ENCODE peak calls at places on chromosomes 6 and 20, in six cellular contexts. One of them, this sample, is unnamed.

GRCh38 chr6:170032197-170032596 is 258.7 kb downstream of the DLL1 start:
- DNase-seq in fibroblast of lung: no peak
- DNase-seq in Panc1: no peak
- DNase-seq in BE2C: peak; percentile 1
- DNase-seq in cardiac muscle cell: no peak
- DNase-seq in stomach: peak; percentile 22
- DNase-seq in this sample: peak; percentile 51

GRCh38 chr20:36277546-36277945 is 28.6 kb upstream of the DLGAP4 start:
- DNase-seq in fibroblast of lung: no peak
- DNase-seq in Panc1: no peak
- DNase-seq in BE2C: no peak
- DNase-seq in cardiac muscle cell: no peak
- DNase-seq in stomach: no peak
- DNase-seq in this sample: no peak

GRCh38 chr6:36673882-36674281 is 4.6 kb upstream of the CDKN1A start:
- DNase-seq in fibroblast of lung: no peak
- DNase-seq in Panc1: no peak
- DNase-seq in BE2C: no peak
- DNase-seq in cardiac muscle cell: no peak
- DNase-seq in stomach: no peak
- DNase-seq in this sample: no peak

GRCh38 chr6:70412797-70413113 is 553 bp upstream of the FAM135A start:
- DNase-seq in fibroblast of lung: no peak
- DNase-seq in Panc1: no peak
- DNase-seq in BE2C: no peak
- DNase-seq in cardiac muscle cell: no peak
- DNase-seq in stomach: no peak
- DNase-seq in this sample: no peak

GRCh38 chr6:47603995-47604394 is 94.4 kb upstream of the ADGRF4 start:
- DNase-seq in fibroblast of lung: peak; percentile 10
- DNase-seq in Panc1: no peak
- DNase-seq in BE2C: no peak
- DNase-seq in cardiac muscle cell: peak; percentile 22
- DNase-seq in stomach: no peak
- DNase-seq in this sample: no peak

GRCh38 chr20:51533291-51534172 is 9.0 kb downstream of the NFATC2 start:
- DNase-seq in fibroblast of lung: no peak
- DNase-seq in Panc1: peak; percentile 22
- DNase-seq in BE2C: no peak
- DNase-seq in cardiac muscle cell: no peak
- DNase-seq in stomach: no peak
- DNase-seq in this sample: no peak

GRCh38 chr6:84428300-84428907 is 201.0 kb upstream of the CEP162 start:
- DNase-seq in fibroblast of lung: peak; percentile 71
- DNase-seq in Panc1: peak; percentile 28
- DNase-seq in BE2C: peak; percentile 65
- DNase-seq in cardiac muscle cell: peak; percentile 81
- DNase-seq in stomach: peak; percentile 38
- DNase-seq in this sample: peak; percentile 69

GRCh38 chr20:64232794-64233193 is 22.8 kb upstream of the PCMTD2 start:
- DNase-seq in fibroblast of lung: no peak
- DNase-seq in Panc1: no peak
- DNase-seq in BE2C: no peak
- DNase-seq in cardiac muscle cell: no peak
- DNase-seq in stomach: no peak
- DNase-seq in this sample: no peak

GRCh38 chr20:64065973-64066341 is 3.0 kb downstream of the TCEA2 start:
- DNase-seq in fibroblast of lung: peak; percentile 76
- DNase-seq in Panc1: peak; percentile 53
- DNase-seq in BE2C: no peak
- DNase-seq in cardiac muscle cell: peak; percentile 78
- DNase-seq in stomach: no peak
- DNase-seq in this sample: no peak

GRCh38 chr6:30107756-30108155 is 5.1 kb downstream of the TRIM31 start:
- DNase-seq in fibroblast of lung: no peak
- DNase-seq in Panc1: no peak
- DNase-seq in BE2C: no peak
- DNase-seq in cardiac muscle cell: no peak
- DNase-seq in stomach: no peak
- DNase-seq in this sample: no peak

GRCh38 chr6:39301606-39302005 is 12.6 kb downstream of the KCNK17 start:
- DNase-seq in fibroblast of lung: no peak
- DNase-seq in Panc1: no peak
- DNase-seq in BE2C: peak; percentile 48
- DNase-seq in cardiac muscle cell: no peak
- DNase-seq in stomach: no peak
- DNase-seq in this sample: no peak

GRCh38 chr6:93423542-93423941 is 4.2 kb upstream of the EPHA7 start:
- DNase-seq in fibroblast of lung: peak; percentile 57
- DNase-seq in Panc1: no peak
- DNase-seq in BE2C: peak; percentile 82
- DNase-seq in cardiac muscle cell: peak; percentile 49
- DNase-seq in stomach: no peak
- DNase-seq in this sample: no peak

GRCh38 chr6:149941583-149942460 is at the start of gene ULBP2:
- DNase-seq in fibroblast of lung: peak; percentile 91
- DNase-seq in Panc1: no peak
- DNase-seq in BE2C: peak; percentile 85
- DNase-seq in cardiac muscle cell: peak; percentile 96
- DNase-seq in stomach: peak; percentile 71
- DNase-seq in this sample: peak; percentile 86

GRCh38 chr20:20466341-20466879 is 98.5 kb downstream of the INSM1 start:
- DNase-seq in fibroblast of lung: peak; percentile 81
- DNase-seq in Panc1: no peak
- DNase-seq in BE2C: peak; percentile 76
- DNase-seq in cardiac muscle cell: peak; percentile 92
- DNase-seq in stomach: no peak
- DNase-seq in this sample: no peak

GRCh38 chr20:53547664-53548239 is 45.9 kb downstream of the ZNF217 start:
- DNase-seq in fibroblast of lung: peak; percentile 85
- DNase-seq in Panc1: peak; percentile 45
- DNase-seq in BE2C: peak; percentile 51
- DNase-seq in cardiac muscle cell: peak; percentile 83
- DNase-seq in stomach: peak; percentile 33
- DNase-seq in this sample: no peak

GRCh38 chr6:56764081-56764566 is 121.4 kb upstream of the DST start:
- DNase-seq in fibroblast of lung: peak; percentile 63
- DNase-seq in Panc1: no peak
- DNase-seq in BE2C: peak; percentile 20
- DNase-seq in cardiac muscle cell: peak; percentile 63
- DNase-seq in stomach: no peak
- DNase-seq in this sample: no peak

GRCh38 chr20:63310265-63310971 is 17.4 kb downstream of the COL20A1 start:
- DNase-seq in fibroblast of lung: peak; percentile 22
- DNase-seq in Panc1: no peak
- DNase-seq in BE2C: no peak
- DNase-seq in cardiac muscle cell: no peak
- DNase-seq in stomach: no peak
- DNase-seq in this sample: no peak

GRCh38 chr20:36481380-36482043 is 59.8 kb upstream of the MYL9 start:
- DNase-seq in fibroblast of lung: no peak
- DNase-seq in Panc1: no peak
- DNase-seq in BE2C: no peak
- DNase-seq in cardiac muscle cell: no peak
- DNase-seq in stomach: no peak
- DNase-seq in this sample: no peak

GRCh38 chr6:123551939-123552707 is 84.6 kb downstream of the TRDN start:
- DNase-seq in fibroblast of lung: no peak
- DNase-seq in Panc1: no peak
- DNase-seq in BE2C: no peak
- DNase-seq in cardiac muscle cell: peak; percentile 2
- DNase-seq in stomach: no peak
- DNase-seq in this sample: no peak

GRCh38 chr20:2114560-2114959 is 12.9 kb downstream of the STK35 start:
- DNase-seq in fibroblast of lung: no peak
- DNase-seq in Panc1: no peak
- DNase-seq in BE2C: no peak
- DNase-seq in cardiac muscle cell: no peak
- DNase-seq in stomach: no peak
- DNase-seq in this sample: no peak

GRCh38 chr20:2112910-2113309 is 11.3 kb downstream of the STK35 start:
- DNase-seq in fibroblast of lung: no peak
- DNase-seq in Panc1: no peak
- DNase-seq in BE2C: no peak
- DNase-seq in cardiac muscle cell: no peak
- DNase-seq in stomach: no peak
- DNase-seq in this sample: no peak

GRCh38 chr20:2116170-2116940 is 14.7 kb downstream of the STK35 start:
- DNase-seq in fibroblast of lung: no peak
- DNase-seq in Panc1: no peak
- DNase-seq in BE2C: no peak
- DNase-seq in cardiac muscle cell: no peak
- DNase-seq in stomach: no peak
- DNase-seq in this sample: no peak

GRCh38 chr20:2114106-2114505 is 12.5 kb downstream of the STK35 start:
- DNase-seq in fibroblast of lung: no peak
- DNase-seq in Panc1: no peak
- DNase-seq in BE2C: no peak
- DNase-seq in cardiac muscle cell: no peak
- DNase-seq in stomach: no peak
- DNase-seq in this sample: no peak

DNA sequence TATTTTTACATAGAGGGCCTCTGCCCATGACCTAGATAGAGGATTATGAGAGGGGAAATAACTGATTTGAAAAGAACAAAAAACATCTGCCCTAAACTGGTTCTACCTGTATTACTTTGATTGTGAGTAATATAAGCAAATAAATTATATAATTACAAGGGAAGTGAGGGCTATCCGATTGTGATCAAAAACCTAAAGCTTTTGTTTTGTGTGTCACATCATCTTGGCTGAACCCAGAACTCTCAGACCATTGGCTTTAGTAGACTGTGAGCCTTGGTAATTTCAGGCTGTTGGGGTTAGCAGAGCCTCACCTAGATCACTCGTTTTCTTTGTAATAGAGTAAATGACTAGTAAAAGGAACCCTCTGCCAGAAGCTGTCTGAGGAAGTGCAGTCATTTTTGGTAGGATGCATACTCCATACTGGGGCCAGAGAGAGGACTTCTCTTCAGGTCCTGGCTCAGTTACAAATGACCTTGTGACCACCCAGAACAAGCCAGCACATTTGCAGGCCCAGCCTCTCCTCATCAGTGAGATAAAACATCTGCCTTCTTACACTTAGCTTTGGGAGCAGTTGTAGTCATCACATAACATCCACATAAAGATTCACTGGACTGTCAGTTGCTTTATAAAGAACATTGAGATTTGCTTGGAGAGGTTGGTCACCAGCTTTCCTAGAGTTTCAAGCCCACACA is 13.5 kb downstream of the STK35 start:
- DNase-seq in fibroblast of lung: peak; percentile 91
- DNase-seq in Panc1: no peak
- DNase-seq in BE2C: no peak
- DNase-seq in cardiac muscle cell: peak; percentile 76
- DNase-seq in stomach: no peak
- DNase-seq in this sample: peak; percentile 31
- H3K4me1 ChIP-seq in fibroblast of lung: no peaks in the 10 kb centered on the region
- H3K4me1 ChIP-seq in Panc1: no peaks in the 10 kb centered on the region
- H3K4me1 ChIP-seq in BE2C: no peaks in the 10 kb centered on the region
- H3K4me1 ChIP-seq in cardiac muscle cell: no peaks in the 10 kb centered on the region
- H3K4me1 ChIP-seq in stomach: peaks cover 78% of the 10 kb centered on the region
- H3K4me1 ChIP-seq in this sample: no peaks in the 10 kb centered on the region

DNA sequence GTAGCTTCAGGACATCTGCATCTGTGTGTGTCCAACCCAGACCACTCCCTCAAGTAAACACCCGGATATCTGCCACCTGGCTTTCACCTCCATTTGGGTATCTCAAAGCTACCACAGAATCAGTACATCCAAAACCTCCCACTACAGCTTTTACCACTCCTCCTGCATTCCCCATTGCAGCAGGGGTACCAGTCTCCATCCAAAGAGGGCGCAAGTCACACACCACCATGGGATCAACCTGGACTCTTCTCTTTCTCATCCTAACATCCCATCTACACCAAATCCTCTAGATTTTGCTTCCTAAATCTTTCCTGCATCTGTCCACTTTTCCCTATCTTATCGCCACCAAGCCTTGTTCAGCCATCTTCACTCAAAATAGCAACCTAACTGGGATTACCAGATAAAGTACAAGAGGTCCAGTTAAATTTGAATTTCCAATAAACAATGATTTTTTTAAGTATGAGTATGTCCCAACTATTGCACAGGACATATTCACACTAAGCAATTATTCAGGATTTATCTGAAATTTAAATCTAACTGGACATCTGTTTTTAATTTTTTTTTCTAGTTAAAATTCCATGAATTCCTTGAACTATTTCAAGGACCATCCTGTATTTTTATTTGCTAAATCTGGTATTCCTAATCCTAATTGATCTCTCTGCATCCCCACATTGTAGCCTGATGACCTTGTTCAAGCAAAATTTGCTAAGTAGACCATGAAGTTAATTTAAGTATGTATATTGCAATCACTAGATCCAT is 164.3 kb upstream of the MLN start:
- DNase-seq in fibroblast of lung: no peak
- DNase-seq in Panc1: no peak
- DNase-seq in BE2C: peak; percentile 44
- DNase-seq in cardiac muscle cell: peak; percentile 11
- DNase-seq in stomach: no peak
- DNase-seq in this sample: peak; percentile 5
- TF ChIP-seq CTCF in fibroblast of lung: no peak
- TF ChIP-seq CTCF in Panc1: peak; percentile 74
- TF ChIP-seq CTCF in BE2C: peak; percentile 80
- TF ChIP-seq CTCF in cardiac muscle cell: peak; percentile 36
- TF ChIP-seq CTCF in stomach: no peak
- TF ChIP-seq CTCF in this sample: no peak

DNA sequence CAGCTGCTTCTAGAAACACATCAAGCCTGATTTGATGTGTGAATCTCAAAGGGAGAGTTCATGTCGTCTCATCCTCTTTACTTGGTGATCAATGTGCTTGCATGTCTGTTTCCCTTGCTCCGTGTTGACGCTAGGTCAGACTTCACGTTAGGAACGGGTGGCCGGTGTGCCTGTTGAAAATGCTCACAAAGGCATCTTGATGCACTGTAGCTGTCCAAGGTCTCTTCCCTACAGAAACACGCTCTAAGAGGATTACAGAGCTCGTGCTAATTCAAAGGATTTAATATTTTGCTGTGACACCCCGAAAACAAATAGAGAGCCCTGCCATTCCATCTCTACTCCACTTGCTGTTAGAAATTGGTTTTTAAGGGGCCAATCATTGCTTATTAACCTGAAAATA is 84.7 kb downstream of the ID4 start:
- DNase-seq in fibroblast of lung: no peak
- DNase-seq in Panc1: no peak
- DNase-seq in BE2C: no peak
- DNase-seq in cardiac muscle cell: no peak
- DNase-seq in stomach: no peak
- DNase-seq in this sample: no peak
- H3K4me1 ChIP-seq in fibroblast of lung: no peaks in the 10 kb centered on the region
- H3K4me1 ChIP-seq in Panc1: no peaks in the 10 kb centered on the region
- H3K4me1 ChIP-seq in BE2C: no peaks in the 10 kb centered on the region
- H3K4me1 ChIP-seq in cardiac muscle cell: no peaks in the 10 kb centered on the region
- H3K4me1 ChIP-seq in stomach: no peaks in the 10 kb centered on the region
- H3K4me1 ChIP-seq in this sample: no peaks in the 10 kb centered on the region

DNA sequence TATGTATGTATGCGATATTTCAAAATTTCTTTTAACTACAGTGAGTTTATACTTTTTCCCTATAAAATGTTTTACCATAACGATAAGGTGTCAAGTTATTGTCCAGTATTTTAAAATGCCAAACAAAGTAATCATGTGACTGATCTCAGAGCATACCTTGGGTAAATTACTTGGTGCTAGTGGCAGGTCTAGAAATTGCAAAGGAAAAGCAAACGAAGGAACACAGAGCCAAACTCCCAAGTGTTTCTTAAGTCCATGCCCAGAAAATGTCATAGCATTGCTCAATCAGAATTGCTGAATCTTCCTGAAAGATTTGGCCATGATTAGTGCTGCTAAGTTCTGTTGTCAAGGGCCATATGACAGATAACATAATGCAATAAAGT is 77.5 kb downstream of the CAP2 start:
- DNase-seq in fibroblast of lung: peak; percentile 97
- DNase-seq in Panc1: no peak
- DNase-seq in BE2C: no peak
- DNase-seq in cardiac muscle cell: peak; percentile 93
- DNase-seq in stomach: no peak
- DNase-seq in this sample: no peak
- TF ChIP-seq CTCF in fibroblast of lung: no peak
- TF ChIP-seq CTCF in Panc1: no peak
- TF ChIP-seq CTCF in BE2C: no peak
- TF ChIP-seq CTCF in cardiac muscle cell: peak; percentile 18
- TF ChIP-seq CTCF in stomach: no peak
- TF ChIP-seq CTCF in this sample: peak; percentile 60